ENCODE peak calls at places on chromosome 10, in ten cellular contexts. F is HFF-Myc; K is neural crest cell; U is endothelial cell; A is AG04450; Z is CD8-positive, alpha-beta T cell; E is cardiac muscle cell; T is upper lobe of right lung; B is GM06990; C is GM12865. J is an unnamed sample.

GRCh38 chr10:103457176-103457712 is 1.5 kb downstream of the CALHM1 start:
- DNase-seq in B (no peak), A (no peak), F (no peak), E (no peak), K (no peak), U (no peak), Z (no peak), C (no peak), T (no peak), J (no peak)

GRCh38 chr10:48493083-48493871 is 111.6 kb downstream of the ARHGAP22 start:
- DNase-seq in Z (no peak), A (no peak), U (no peak), K (no peak), F (no peak), T (peak; percentile 74), E (no peak), B (no peak), C (no peak), J (no peak)

GRCh38 chr10:94677691-94678090 is 5.8 kb upstream of the CYP2C18 start:
- DNase-seq in T (no peak), A (no peak), E (no peak), U (no peak), Z (no peak), F (no peak), C (no peak), K (no peak), B (no peak), J (no peak)

GRCh38 chr10:33876547-33877400 is 542.3 kb upstream of the NRP1 start:
- DNase-seq in C (no peak), K (no peak), U (no peak), F (no peak), E (peak; percentile 77), A (no peak), T (no peak), Z (no peak), B (no peak), J (no peak)

GRCh38 chr10:35511649-35512048 is 93.5 kb upstream of the GJD4 start:
- DNase-seq in C (no peak), A (no peak), F (no peak), T (no peak), B (no peak), U (no peak), E (no peak), Z (no peak), K (no peak), J (no peak)

GRCh38 chr10:14219411-14219810 is 111.3 kb downstream of the FRMD4A start:
- DNase-seq in U (no peak), F (no peak), A (no peak), E (no peak), B (no peak), Z (no peak), T (no peak), C (no peak), K (no peak), J (no peak)

GRCh38 chr10:60032723-60033122 is 126.4 kb upstream of the CCDC6 start:
- DNase-seq in A (no peak), K (no peak), E (peak; percentile 73), U (peak; percentile 30), B (peak; percentile 11), T (no peak), Z (peak; percentile 25), F (peak; percentile 11), C (peak; percentile 75), J (peak; percentile 53)

GRCh38 chr10:122373108-122373507 is 1.4 kb upstream of the PLEKHA1 start:
- DNase-seq in K (no peak), B (no peak), C (no peak), F (no peak), T (no peak), Z (no peak), U (no peak), A (no peak), E (no peak), J (no peak)

GRCh38 chr10:79222186-79222585 is 125.1 kb upstream of the PPIF start:
- DNase-seq in C (no peak), F (no peak), Z (no peak), K (no peak), B (no peak), U (no peak), T (no peak), A (no peak), E (no peak), J (no peak)

GRCh38 chr10:35464805-35465456 is 128.6 kb downstream of the CCNY start:
- DNase-seq in C (no peak), U (no peak), K (no peak), Z (no peak), B (no peak), A (no peak), F (no peak), T (no peak), E (peak; percentile 44), J (no peak)

GRCh38 chr10:98488669-98489430 is 42.1 kb upstream of the HPS1 start:
- DNase-seq in Z (no peak), T (no peak), K (no peak), A (no peak), E (peak; percentile 36), U (no peak), C (no peak), F (no peak), B (no peak), J (no peak)

GRCh38 chr10:69374931-69375306 is 41.8 kb downstream of the TACR2 start:
- DNase-seq in B (no peak), U (no peak), F (no peak), T (no peak), Z (no peak), K (no peak), A (no peak), E (no peak), C (no peak), J (no peak)

GRCh38 chr10:69374242-69374641 is 42.5 kb downstream of the TACR2 start:
- DNase-seq in Z (no peak), A (no peak), U (no peak), E (no peak), C (no peak), K (no peak), T (no peak), B (no peak), F (no peak), J (no peak)

GRCh38 chr10:69376662-69377061 is 40.1 kb downstream of the TACR2 start:
- DNase-seq in B (no peak), Z (no peak), F (no peak), K (no peak), A (no peak), U (no peak), E (no peak), T (no peak), C (no peak), J (no peak)

GRCh38 chr10:69377191-69377590 is 39.5 kb downstream of the TACR2 start:
- DNase-seq in T (no peak), F (no peak), C (no peak), Z (no peak), K (no peak), B (no peak), U (peak; percentile 37), A (no peak), E (no peak), J (no peak)

GRCh38 chr10:69375307-69376151 is 41.2 kb downstream of the TACR2 start:
- DNase-seq in U (no peak), A (no peak), K (no peak), Z (no peak), C (no peak), T (no peak), F (no peak), E (peak; percentile 78), B (no peak), J (no peak)
- TF ChIP-seq CTCF in U (no peak), A (no peak), K (no peak), Z (no peak), C (no peak), T (no peak), F (no peak), E (no peak), B (no peak), J (no peak)

GRCh38 chr10:113999520-113999919 is 44.1 kb upstream of the ADRB1 start:
- DNase-seq in Z (no peak), U (no peak), T (no peak), A (no peak), F (no peak), B (no peak), C (no peak), E (no peak), K (no peak), J (no peak)

GRCh38 chr10:114000461-114000860 is 43.2 kb upstream of the ADRB1 start:
- DNase-seq in A (no peak), T (no peak), U (no peak), K (no peak), F (no peak), E (no peak), C (no peak), Z (no peak), B (no peak), J (no peak)

GRCh38 chr10:113997428-113997827 is 46.2 kb upstream of the ADRB1 start:
- DNase-seq in B (no peak), E (no peak), T (no peak), C (no peak), F (no peak), K (no peak), Z (no peak), U (no peak), A (no peak), J (no peak)

GRCh38 chr10:114002422-114002821 is 41.2 kb upstream of the ADRB1 start:
- DNase-seq in F (no peak), Z (no peak), U (no peak), K (no peak), C (no peak), A (no peak), B (no peak), E (no peak), T (no peak), J (no peak)
- TF ChIP-seq CTCF in F (no peak), Z (no peak), U (peak; percentile 29), K (peak; percentile 43), C (no peak), A (no peak), B (no peak), E (no peak), T (no peak), J (no peak)

GRCh38 chr10:22503315-22504090 is 158.2 kb downstream of the SPAG6 start:
- DNase-seq in C (no peak), Z (no peak), E (no peak), K (no peak), A (no peak), B (no peak), U (no peak), T (no peak), F (no peak), J (no peak)
- TF ChIP-seq CTCF in C (no peak), Z (no peak), E (no peak), K (no peak), A (no peak), B (no peak), U (no peak), T (no peak), F (no peak), J (no peak)

DNA sequence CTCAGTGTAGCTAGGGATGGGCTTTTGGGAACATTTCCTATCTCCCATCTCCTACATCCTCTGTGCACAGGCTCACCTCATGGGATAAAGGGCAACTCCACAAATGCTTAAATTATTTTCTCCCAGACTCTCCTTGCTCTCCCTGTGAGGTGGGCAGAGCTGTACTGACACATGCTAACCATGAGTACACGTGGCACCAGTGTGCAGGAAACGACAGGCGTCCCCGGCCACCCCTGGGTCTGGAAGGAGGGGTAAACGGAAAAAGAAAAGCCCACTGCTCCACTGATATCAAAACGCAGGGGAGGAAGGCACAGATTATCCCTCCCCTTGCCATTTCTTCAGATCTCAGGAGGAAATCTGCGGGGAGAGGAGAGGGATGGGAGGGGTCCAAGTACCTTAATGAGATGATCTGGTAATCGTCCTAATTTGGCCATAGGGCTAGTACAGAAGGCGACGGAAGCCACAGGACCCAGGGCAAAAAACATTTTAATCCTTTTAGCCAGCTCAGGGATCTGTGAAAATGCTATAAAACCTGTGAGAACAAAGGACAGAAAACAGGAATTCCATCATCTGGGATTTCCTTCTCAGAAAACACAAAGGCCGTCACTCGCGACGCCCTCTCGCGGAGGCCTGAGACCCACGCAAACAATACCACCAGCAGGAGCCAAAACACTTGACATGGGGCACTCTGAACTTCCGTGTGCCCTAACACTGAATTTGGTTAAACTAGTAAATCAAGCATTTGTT is 17.8 kb upstream of the CH25H start:
- DNase-seq in K (no peak), A (no peak), B (no peak), F (no peak), Z (no peak), U (peak; percentile 64), E (peak; percentile 46), C (no peak), T (no peak), J (peak; percentile 50)
- TF ChIP-seq CTCF in K (peak; percentile 41), A (no peak), B (no peak), F (peak; percentile 21), Z (no peak), U (peak; percentile 44), E (peak; percentile 43), C (no peak), T (peak; percentile 47), J (peak; percentile 53)